ENCODE peak calls at places on chromosomes 12 and 14, in ten cellular contexts. Y is brain microvascular endothelial cell, C is NCI-H1417, R is NCI-H446, B is progenitor cell of endocrine pancreas, M is GM19239, F is activated T-helper 1 cell treated with Interleukin-2 at 50 U/mL for 16 hours, L is ovary, W is lung, J is head of caudate nucleus. G is an unnamed sample.

GRCh38 chr12:50222275-50222783 is 55.2 kb upstream of the CERS5 start:
- DNase-seq in W (peak), C (peak), J (peak), M (no peak), B (no peak), Y (peak), F (no peak), R (peak), L (peak), G (peak)

GRCh38 chr14:74501135-74501614 is 7.6 kb downstream of the ISCA2 start:
- DNase-seq in F (no peak), J (peak), W (peak), M (no peak), C (peak), Y (peak), B (no peak), L (peak), R (peak), G (peak)

GRCh38 chr12:59396519-59396918 is 199.3 kb upstream of the SLC16A7 start:
- DNase-seq in L (no peak), B (no peak), R (no peak), M (no peak), W (no peak), Y (no peak), F (no peak), J (no peak), C (no peak), G (no peak)

GRCh38 chr12:92927055-92927435 is 2.0 kb downstream of the EEA1 start:
- DNase-seq in R (no peak), Y (peak), M (no peak), W (no peak), B (no peak), L (no peak), J (peak), F (peak), C (peak), G (no peak)

GRCh38 chr12:108575199-108575912 is 13.0 kb downstream of the ISCU start:
- DNase-seq in Y (no peak), F (no peak), B (no peak), R (no peak), M (no peak), C (no peak), J (no peak), L (no peak), W (no peak), G (no peak)

GRCh38 chr12:113259499-113259953 is 38.3 kb downstream of the TPCN1 start:
- DNase-seq in J (peak), Y (no peak), R (peak), L (peak), W (peak), F (no peak), C (peak), M (no peak), B (no peak), G (peak)

GRCh38 chr12:40032433-40033259 is 73.2 kb downstream of the SLC2A13 start:
- DNase-seq in C (peak), W (no peak), B (no peak), J (no peak), R (no peak), Y (no peak), F (no peak), L (no peak), M (no peak), G (no peak)

GRCh38 chr12:668092-668481 is 4.8 kb upstream of the NINJ2 start:
- DNase-seq in R (no peak), M (no peak), F (no peak), W (no peak), Y (no peak), C (no peak), L (no peak), B (no peak), J (no peak), G (no peak)

GRCh38 chr12:57237952-57238853 is 8.7 kb downstream of the SHMT2 start:
- DNase-seq in B (no peak), L (no peak), F (no peak), J (no peak), Y (no peak), R (no peak), C (peak), M (no peak), W (no peak), G (no peak)

GRCh38 chr14:76599141-76599540 is 162.1 kb upstream of the VASH1 start:
- DNase-seq in Y (no peak), W (no peak), L (no peak), J (no peak), B (no peak), M (no peak), R (no peak), C (no peak), F (no peak), G (no peak)

GRCh38 chr14:36502558-36503508 is 17.2 kb downstream of the NKX2-1 start:
- DNase-seq in F (no peak), R (peak), C (peak), W (no peak), M (no peak), J (no peak), B (no peak), L (no peak), Y (no peak), G (no peak)

GRCh38 chr12:103043531-103044445 is 86.3 kb downstream of the ASCL1 start:
- DNase-seq in Y (no peak), F (no peak), W (no peak), L (no peak), C (no peak), R (no peak), M (no peak), B (no peak), J (no peak), G (no peak)

GRCh38 chr12:58557646-58558045 is 362.7 kb downstream of the LRIG3 start:
- DNase-seq in R (no peak), L (no peak), J (no peak), M (no peak), C (no peak), F (no peak), W (no peak), Y (no peak), B (no peak), G (no peak)

GRCh38 chr14:91580886-91581615 is 70.9 kb upstream of the PPP4R3A start:
- DNase-seq in J (no peak), C (no peak), Y (no peak), B (no peak), M (no peak), R (no peak), F (no peak), W (no peak), L (no peak), G (no peak)

GRCh38 chr14:96914729-96915128 is 117.5 kb downstream of the VRK1 start:
- DNase-seq in R (peak), F (no peak), W (no peak), L (no peak), M (no peak), B (no peak), C (no peak), Y (no peak), J (no peak), G (no peak)

GRCh38 chr14:58739674-58740073 is 101.9 kb downstream of the DACT1 start:
- DNase-seq in B (no peak), W (no peak), F (no peak), R (no peak), M (peak), Y (no peak), J (no peak), L (no peak), C (no peak), G (no peak)

GRCh38 chr14:78848234-78848820 is 678.2 kb downstream of the NRXN3 start:
- DNase-seq in C (peak), B (peak), M (peak), L (no peak), W (peak), J (peak), F (no peak), Y (peak), R (peak), G (peak)

GRCh38 chr14:92425101-92425500 is 88.5 kb upstream of the RIN3 start:
- DNase-seq in B (no peak), R (no peak), Y (peak), M (no peak), C (no peak), J (no peak), L (no peak), W (no peak), F (no peak), G (no peak)

GRCh38 chr14:49954171-49954631 is 61.3 kb downstream of the ARF6 start:
- DNase-seq in F (no peak), R (no peak), L (no peak), B (no peak), Y (no peak), C (no peak), W (peak), M (no peak), J (no peak), G (no peak)

GRCh38 chr12:123363743-123364531 is 710 bp downstream of the SBNO1 start:
- DNase-seq in B (peak), J (peak), M (no peak), R (no peak), L (peak), W (peak), F (peak), Y (no peak), C (peak), G (peak)

GRCh38 chr14:76456200-76456599 is 80.3 kb downstream of the ESRRB start:
- DNase-seq in L (no peak), B (peak), W (no peak), F (no peak), C (peak), J (peak), Y (peak), M (peak), R (peak), G (no peak)

GRCh38 chr12:25107920-25108319 is 87.0 kb downstream of the DNAI7 start:
- DNase-seq in F (no peak), C (no peak), R (no peak), W (no peak), B (no peak), Y (no peak), M (peak), L (no peak), J (no peak), G (no peak)